ENCODE peak calls at places on chromosomes 4 and X, in four cellular contexts. K is HepG2, Y is HCT116, B is K562. H is an unnamed sample.
A peak's percentile ranks its signal among the peaks of the same experiment; 100 is the strongest.

GRCh38 chrX:154748712-154749339 is 2.1 kb downstream of the GAB3 start:
- DNase-seq in K (peak; percentile 32), Y (no peak), B (peak; percentile 61), H (no peak)

GRCh38 chrX:21986596-21986995 is 45.5 kb upstream of the PHEX start:
- DNase-seq in K (no peak), Y (no peak), B (no peak), H (no peak)

GRCh38 chrX:40109288-40110008 is 11.7 kb upstream of the BCOR start:
- DNase-seq in K (peak; percentile 49), Y (no peak), B (peak; percentile 57), H (no peak)

GRCh38 chr4:151573474-151573873 is 164.5 kb downstream of the FHIP1A start:
- DNase-seq in K (no peak), Y (no peak), B (no peak), H (no peak)

GRCh38 chr4:113444386-113444785 is 317.2 kb downstream of the CAMK2D start:
- DNase-seq in K (no peak), Y (no peak), B (no peak), H (no peak)

GRCh38 chr4:111854494-111855087 is 290.7 kb upstream of the FAM241A start:
- DNase-seq in K (peak; percentile 10), Y (peak; percentile 39), B (peak; percentile 20), H (peak; percentile 8)

GRCh38 chr4:85187106-85187505 is 220.6 kb upstream of the WDFY3 start:
- DNase-seq in K (no peak), Y (no peak), B (no peak), H (no peak)

GRCh38 chr4:83128235-83128929 is 13.9 kb upstream of the PLAC8 start:
- DNase-seq in K (no peak), Y (no peak), B (no peak), H (no peak)

GRCh38 chrX:41337140-41337539 is 3.2 kb downstream of the DDX3X start:
- DNase-seq in K (no peak), Y (no peak), B (no peak), H (no peak)

GRCh38 chr4:2125831-2126230 is 66.7 kb downstream of the NAT8L start:
- DNase-seq in K (no peak), Y (no peak), B (no peak), H (no peak)

GRCh38 chrX:67780694-67781109 is 236.9 kb downstream of the AR start:
- DNase-seq in K (no peak), Y (no peak), B (no peak), H (no peak)

GRCh38 chr4:85720736-85721135 is 245.8 kb downstream of the ARHGAP24 start:
- DNase-seq in K (peak; percentile 7), Y (no peak), B (no peak), H (no peak)

GRCh38 chr4:98775672-98776071 is 117.3 kb upstream of the TSPAN5 start:
- DNase-seq in K (no peak), Y (no peak), B (no peak), H (no peak)

DNA sequence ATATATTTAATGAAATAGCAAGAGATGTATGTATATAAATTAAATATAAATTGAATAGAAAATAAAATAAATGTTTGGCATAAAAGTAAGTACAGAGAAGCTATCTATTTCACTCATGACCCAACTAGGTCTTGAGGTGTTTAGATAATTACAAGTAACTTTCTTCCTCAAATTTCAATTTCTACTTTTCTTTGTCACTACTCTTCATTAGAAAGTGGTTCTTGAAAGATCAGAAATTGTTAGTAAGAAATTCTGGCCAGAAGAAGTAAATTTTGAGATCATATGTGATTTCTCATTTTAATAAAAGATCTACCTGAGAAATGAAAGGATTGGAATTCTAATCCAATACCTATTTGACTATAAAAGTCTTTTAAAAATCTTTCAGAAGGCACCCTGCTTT is 126.9 kb downstream of the BTC start:
- DNase-seq in K (no peak), Y (no peak), B (no peak), H (no peak)
- H3K4me1 ChIP-seq in K (peaks cover 15% of the 10 kb centered on the region), Y (peaks cover 81% of the 10 kb centered on the region), B (no peaks in the 10 kb centered on the region), H (no peaks in the 10 kb centered on the region)

DNA sequence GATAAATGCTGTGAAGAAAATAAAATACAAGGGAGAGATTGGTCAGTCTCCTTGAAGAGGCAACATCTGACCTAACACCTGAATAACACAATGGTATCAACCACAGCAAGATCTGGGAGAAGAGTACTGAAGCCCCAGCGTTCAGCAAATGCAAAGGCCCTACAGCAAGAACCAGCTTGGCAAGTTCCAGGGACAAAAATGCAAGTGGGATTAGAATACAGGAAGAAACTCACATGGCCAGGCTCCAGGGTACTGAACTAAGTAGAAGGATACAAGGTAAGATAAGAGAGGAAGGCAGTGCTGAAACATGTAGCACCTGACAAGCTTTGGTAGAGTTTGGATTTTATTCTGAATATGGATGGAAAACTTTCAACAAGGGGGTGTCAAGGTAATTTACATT is 3.6 kb downstream of the SMIM14 start:
- DNase-seq in K (no peak), Y (no peak), B (no peak), H (no peak)
- TF ChIP-seq TCF7L2 in K (no peak), Y (no peak), B (no peak), H (no peak)

GRCh38 chr4:7717946-7718490 is 221.6 kb downstream of the AFAP1 start:
- DNase-seq in K (no peak), Y (no peak), B (no peak), H (no peak)
- H3K4me1 ChIP-seq in K (peaks cover 4% of the 10 kb centered on the region), Y (no peaks in the 10 kb centered on the region), B (no peaks in the 10 kb centered on the region), H (no peaks in the 10 kb centered on the region)

GRCh38 chr4:34158883-34159282 is 2085.4 kb downstream of the ARAP2 start:
- DNase-seq in K (no peak), Y (no peak), B (no peak), H (no peak)
- TF ChIP-seq TCF7L2 in K (no peak), Y (no peak), B (no peak), H (no peak)

GRCh38 chr4:87120411-87121162 is 99.8 kb downstream of the KLHL8 start:
- DNase-seq in K (peak; percentile 47), Y (no peak), B (no peak), H (no peak)
- H3K4me1 ChIP-seq in K (peaks cover 34% of the 10 kb centered on the region), Y (no peaks in the 10 kb centered on the region), B (no peaks in the 10 kb centered on the region), H (no peaks in the 10 kb centered on the region)

DNA sequence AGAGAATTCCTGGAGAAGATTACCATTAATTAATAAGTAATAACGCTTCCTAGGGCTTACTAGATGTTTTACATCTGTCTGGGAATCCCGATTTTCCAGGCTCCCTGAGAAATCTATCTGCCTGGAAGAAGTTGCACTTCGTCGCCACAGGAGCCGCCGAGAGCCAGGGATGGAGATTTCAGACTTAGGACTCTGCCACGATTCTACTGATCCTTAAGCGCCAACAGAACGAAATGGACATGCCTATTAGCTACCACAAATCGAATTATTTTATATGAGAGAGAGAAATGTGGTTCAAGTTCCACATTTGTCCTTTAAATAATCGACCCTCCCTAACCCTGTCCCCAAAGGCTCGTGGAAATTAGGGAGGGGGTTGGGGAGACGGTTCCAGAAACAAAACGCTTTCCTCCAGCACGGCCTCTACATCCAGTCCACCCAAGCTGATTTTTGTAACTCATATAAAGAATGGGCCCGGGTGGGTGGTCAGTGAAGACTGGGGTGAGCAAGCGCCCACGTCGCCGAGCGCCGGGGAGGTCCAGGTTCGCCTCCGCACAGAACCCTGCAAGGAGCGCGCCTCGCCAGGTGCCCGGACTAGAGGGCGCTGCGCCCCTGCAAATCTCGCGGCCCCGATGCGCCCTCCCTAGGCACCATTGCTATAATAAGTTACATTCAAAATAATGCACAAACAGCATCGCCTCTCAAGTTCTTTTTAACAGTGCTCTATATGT is 1.9 kb upstream of the FAT1 start:
- DNase-seq in K (peak; percentile 68), Y (peak; percentile 64), B (peak; percentile 59), H (peak; percentile 39)
- TF ChIP-seq TCF7L2 in K (no peak), Y (no peak), B (no peak), H (no peak)

GRCh38 chr4:23889368-23889767 is 479 bp downstream of the PPARGC1A start:
- DNase-seq in K (no peak), Y (no peak), B (no peak), H (no peak)

GRCh38 chr4:23890369-23891063 is 669 bp upstream of the PPARGC1A start:
- DNase-seq in K (no peak), Y (no peak), B (no peak), H (no peak)

GRCh38 chr4:23891064-23891421 is 1.2 kb upstream of the PPARGC1A start:
- DNase-seq in K (no peak), Y (no peak), B (no peak), H (no peak)

GRCh38 chr4:23888421-23889319 is 1.2 kb downstream of the PPARGC1A start:
- DNase-seq in K (peak; percentile 18), Y (no peak), B (no peak), H (no peak)

DNA sequence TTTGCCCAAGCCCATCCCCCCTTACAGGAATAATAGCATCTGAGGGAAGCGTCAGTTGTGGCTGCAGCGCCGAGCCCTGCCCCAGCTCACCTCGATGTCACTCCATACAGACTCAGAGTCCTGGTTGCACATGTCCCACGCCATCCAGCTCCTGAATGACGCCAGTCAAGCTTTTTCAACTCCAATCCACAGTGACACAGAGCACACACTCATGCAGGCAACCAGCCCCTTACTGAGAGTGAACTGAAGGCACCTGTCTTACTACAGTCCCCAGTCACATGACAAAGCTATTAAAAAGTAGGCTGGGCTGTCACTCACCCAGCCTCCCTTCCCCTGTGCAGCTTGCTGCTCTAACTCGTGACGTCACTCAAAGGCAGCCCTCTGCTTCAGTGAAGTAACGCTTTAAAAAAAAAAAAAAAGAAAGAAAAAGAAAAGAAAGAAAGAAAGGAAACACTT is at the start of gene PPARGC1A:
- DNase-seq in K (peak; percentile 80), Y (no peak), B (no peak), H (no peak)
- H3K4me1 ChIP-seq in K (peaks cover 41% of the 10 kb centered on the region), Y (no peaks in the 10 kb centered on the region), B (no peaks in the 10 kb centered on the region), H (no peaks in the 10 kb centered on the region)

GRCh38 chr4:138835833-138836521 is 179.6 kb upstream of the NOCT start:
- DNase-seq in K (peak; percentile 65), Y (no peak), B (no peak), H (no peak)
- TF ChIP-seq TCF7L2 in K (no peak), Y (no peak), B (no peak), H (no peak)